ENCODE peak calls at places on chromosomes 16 and 17, in nine cellular contexts. Q is CD8-positive, alpha-beta T cell; L is lower lobe of right lung; V is dorsolateral prefrontal cortex; O is A549; K is aorta; U is H7; S is endodermal cell; C is ovary. R is an unnamed sample.
A peak's percentile ranks its signal among the peaks of the same experiment; 100 is the strongest.

GRCh38 chr17:1196946-1197345 is 17.2 kb upstream of the ABR start:
- DNase-seq in Q (no peak), L (no peak), V (no peak), O (no peak), K (no peak), U (peak; percentile 31), S (no peak), C (no peak), R (no peak)

GRCh38 chr17:45405250-45406086 is 27.2 kb downstream of the ARHGAP27 start:
- DNase-seq in Q (no peak), L (peak; percentile 56), V (no peak), O (no peak), K (no peak), U (peak; percentile 99), S (peak; percentile 100), C (no peak), R (no peak)

GRCh38 chr16:3716831-3717234 is 491 bp downstream of the TRAP1 start:
- DNase-seq in Q (no peak), L (peak; percentile 52), V (peak; percentile 50), O (peak; percentile 21), K (no peak), U (peak; percentile 81), S (peak; percentile 70), C (no peak), R (peak; percentile 31)

GRCh38 chr17:75110307-75110937 is 653 bp downstream of the ARMC7 start:
- DNase-seq in Q (peak; percentile 11), L (peak; percentile 60), V (no peak), O (no peak), K (no peak), U (no peak), S (peak; percentile 90), C (no peak), R (peak; percentile 30)

GRCh38 chr16:11034005-11034404 is 89.6 kb downstream of the CLEC16A start:
- DNase-seq in Q (no peak), L (no peak), V (no peak), O (no peak), K (no peak), U (no peak), S (no peak), C (no peak), R (no peak)

GRCh38 chr16:86926695-86927094 is 348.3 kb downstream of the FOXL1 start:
- DNase-seq in Q (no peak), L (no peak), V (no peak), O (no peak), K (no peak), U (no peak), S (no peak), C (no peak), R (no peak)

GRCh38 chr17:43892672-43892975 is 14.7 kb downstream of the MPP2 start:
- DNase-seq in Q (no peak), L (no peak), V (no peak), O (no peak), K (no peak), U (no peak), S (no peak), C (no peak), R (no peak)

GRCh38 chr17:32621612-32622312 is 135.0 kb downstream of the CDK5R1 start:
- DNase-seq in Q (no peak), L (no peak), V (no peak), O (no peak), K (no peak), U (peak; percentile 30), S (peak; percentile 87), C (no peak), R (no peak)

GRCh38 chr17:44496815-44497214 is 6.4 kb downstream of the GPATCH8 start:
- DNase-seq in Q (no peak), L (no peak), V (no peak), O (no peak), K (no peak), U (no peak), S (no peak), C (no peak), R (no peak)

GRCh38 chr17:43338886-43339516 is 59.8 kb upstream of the ARL4D start:
- DNase-seq in Q (peak; percentile 40), L (peak; percentile 86), V (peak; percentile 96), O (no peak), K (peak; percentile 86), U (no peak), S (peak; percentile 90), C (no peak), R (peak; percentile 96)

GRCh38 chr17:58277107-58277506 is 3.6 kb downstream of the MPO start:
- DNase-seq in Q (no peak), L (no peak), V (no peak), O (no peak), K (no peak), U (peak; percentile 73), S (no peak), C (no peak), R (no peak)

GRCh38 chr16:48123104-48123788 is 32.5 kb downstream of the ABCC12 start:
- DNase-seq in Q (no peak), L (no peak), V (peak; percentile 67), O (peak; percentile 94), K (peak; percentile 66), U (no peak), S (no peak), C (no peak), R (no peak)

GRCh38 chr17:67390646-67391480 is 13.8 kb downstream of the PITPNC1 start:
- DNase-seq in Q (peak; percentile 41), L (peak; percentile 52), V (peak; percentile 62), O (peak; percentile 42), K (peak; percentile 67), U (no peak), S (no peak), C (no peak), R (peak; percentile 74)

GRCh38 chr16:1089822-1090619 is 6.0 kb downstream of the C1QTNF8 start:
- DNase-seq in Q (no peak), L (no peak), V (no peak), O (peak; percentile 72), K (peak; percentile 80), U (peak; percentile 69), S (no peak), C (no peak), R (no peak)
- H3K4me3 ChIP-seq in Q (no peak overlapping the region), L (no peak overlapping the region), V (no peak overlapping the region), O (peak overlapping the region; percentile 51), K (peak overlapping the region; percentile 15), U (no peak overlapping the region), S (no peak overlapping the region), C (no peak overlapping the region), R (no peak overlapping the region)

DNA sequence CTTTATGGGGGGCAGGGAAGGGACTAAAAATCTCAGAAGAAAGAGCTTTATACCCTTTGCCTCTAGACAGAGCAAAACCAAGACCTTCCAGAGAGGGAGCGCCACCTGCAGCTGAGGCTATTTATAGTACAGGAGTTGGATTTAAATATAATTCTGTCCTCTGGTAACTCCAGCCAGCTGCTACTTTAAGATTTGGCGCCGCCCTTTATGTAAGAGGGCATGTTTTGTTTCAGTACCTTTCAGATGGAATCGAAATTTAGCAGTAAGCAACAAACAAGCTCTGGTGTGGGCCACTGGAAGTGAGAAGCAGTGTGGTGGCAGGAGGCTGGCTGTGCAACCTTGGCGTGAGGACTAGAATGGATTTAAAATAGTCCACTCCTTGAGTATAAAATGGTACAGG is 5.2 kb upstream of the GUCY2D start:
- DNase-seq in Q (no peak), L (no peak), V (no peak), O (peak; percentile 68), K (no peak), U (peak; percentile 74), S (peak; percentile 90), C (no peak), R (peak; percentile 24)
- H3K4me3 ChIP-seq in Q (no peak overlapping the region), L (no peak overlapping the region), V (no peak overlapping the region), O (no peak overlapping the region), K (no peak overlapping the region), U (no peak overlapping the region), S (no peak overlapping the region), C (no peak overlapping the region), R (no peak overlapping the region)

GRCh38 chr17:69478916-69479315 is 64.4 kb downstream of the MAP2K6 start:
- DNase-seq in Q (no peak), L (no peak), V (no peak), O (no peak), K (no peak), U (no peak), S (peak; percentile 24), C (no peak), R (no peak)

GRCh38 chr17:69485126-69485724 is 70.7 kb downstream of the MAP2K6 start:
- DNase-seq in Q (no peak), L (no peak), V (no peak), O (no peak), K (no peak), U (no peak), S (no peak), C (no peak), R (no peak)

GRCh38 chr17:69477900-69478266 is 63.4 kb downstream of the MAP2K6 start:
- DNase-seq in Q (no peak), L (no peak), V (no peak), O (no peak), K (no peak), U (no peak), S (peak; percentile 14), C (no peak), R (no peak)

GRCh38 chr17:69477204-69477899 is 62.9 kb downstream of the MAP2K6 start:
- DNase-seq in Q (no peak), L (no peak), V (no peak), O (no peak), K (no peak), U (no peak), S (peak; percentile 28), C (no peak), R (no peak)

DNA sequence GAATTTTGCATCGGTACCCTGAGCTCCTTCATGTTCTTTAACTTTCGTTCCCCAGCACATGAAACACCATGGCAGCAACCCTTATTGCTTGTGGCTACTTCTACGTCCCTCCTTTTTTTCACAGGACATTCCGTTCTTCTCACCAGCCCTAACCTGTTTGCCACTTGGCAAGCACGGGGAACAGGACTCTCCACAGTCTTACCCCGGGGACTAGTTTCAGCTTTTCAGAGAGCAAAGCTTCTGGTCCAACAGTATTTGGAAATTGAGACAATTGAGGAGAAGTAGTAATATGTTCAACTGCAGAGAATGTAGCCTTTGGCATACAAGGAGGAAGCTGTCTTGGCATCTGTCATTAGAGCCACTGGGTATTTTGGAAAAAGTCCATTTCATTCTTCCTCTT is 65.7 kb downstream of the MAP2K6 start:
- DNase-seq in Q (no peak), L (no peak), V (no peak), O (no peak), K (no peak), U (no peak), S (peak; percentile 32), C (no peak), R (no peak)
- H3K4me3 ChIP-seq in Q (no peak overlapping the region), L (no peak overlapping the region), V (no peak overlapping the region), O (no peak overlapping the region), K (no peak overlapping the region), U (no peak overlapping the region), S (no peak overlapping the region), C (no peak overlapping the region), R (no peak overlapping the region)

DNA sequence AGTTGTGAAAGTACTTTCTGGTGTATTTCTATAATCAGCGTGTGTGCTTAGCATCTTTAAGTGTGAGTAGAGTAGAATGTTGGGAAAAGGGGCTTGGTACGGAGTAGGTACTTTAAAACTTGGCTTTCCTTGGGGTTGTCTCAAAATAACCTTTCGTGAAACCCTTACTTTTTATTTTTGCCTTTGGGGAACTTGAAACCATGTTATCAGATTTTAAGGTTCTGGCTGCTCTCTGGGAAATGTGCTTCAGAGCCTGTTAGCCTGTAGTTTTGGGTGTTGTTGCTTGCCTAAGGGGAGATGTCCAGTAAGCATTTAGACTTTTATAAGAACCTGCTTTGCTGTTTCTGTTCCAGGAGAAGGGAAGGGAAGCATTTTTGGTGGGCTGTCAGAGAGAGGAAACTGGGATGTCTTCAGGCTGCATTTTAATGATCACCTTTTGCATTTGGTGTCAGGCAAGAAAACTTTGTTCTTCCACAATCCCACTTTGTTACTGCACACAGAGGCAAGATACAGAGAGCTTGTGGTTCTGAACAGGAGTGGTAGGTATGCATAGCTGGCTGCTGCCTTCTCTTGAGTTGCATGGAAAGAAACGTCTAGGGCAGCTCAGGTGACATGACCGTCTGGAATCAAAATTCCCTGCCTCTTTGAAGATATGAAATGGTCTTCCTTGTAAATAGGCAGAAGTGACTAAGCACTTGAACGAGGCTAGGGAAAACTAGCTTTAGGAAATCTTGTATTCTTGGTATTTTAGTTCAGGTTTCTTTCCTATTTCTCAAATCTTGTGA is 1.6 kb downstream of the RABEP1 start:
- DNase-seq in Q (no peak), L (no peak), V (no peak), O (no peak), K (no peak), U (no peak), S (no peak), C (no peak), R (no peak)
- H3K4me3 ChIP-seq in Q (peak overlapping the region; percentile 61), L (peak overlapping the region; percentile 64), V (peak overlapping the region; percentile 74), O (peak overlapping the region; percentile 98), K (no peak overlapping the region), U (no peak overlapping the region), S (peak overlapping the region; percentile 97), C (no peak overlapping the region), R (no peak overlapping the region)

R was measured in thyroid gland.